ENCODE peak calls at places on chromosomes 4 and X, in seven cellular contexts. One of them, this sample, is unnamed.

GRCh38 chrX:318068-318738 is 393 bp downstream of the GTPBP6 start:
- DNase-seq in endothelial cell: peak
- DNase-seq in IMR-90: peak
- DNase-seq in fibroblast of mammary gland: peak
- DNase-seq in bronchial epithelial cell: peak
- DNase-seq in CD4-positive, alpha-beta T cell: peak
- DNase-seq in heart right ventricle: peak
- DNase-seq in this sample: peak

GRCh38 chr4:54384563-54384962 is 155.5 kb downstream of the PDGFRA start:
- DNase-seq in bronchial epithelial cell: peak
- DNase-seq in IMR-90: peak
- DNase-seq in CD4-positive, alpha-beta T cell: no peak
- DNase-seq in endothelial cell: peak
- DNase-seq in heart right ventricle: peak
- DNase-seq in fibroblast of mammary gland: peak
- DNase-seq in this sample: peak

GRCh38 chr4:8391972-8392371 is 48.6 kb downstream of the ACOX3 start:
- DNase-seq in fibroblast of mammary gland: peak
- DNase-seq in endothelial cell: no peak
- DNase-seq in CD4-positive, alpha-beta T cell: no peak
- DNase-seq in heart right ventricle: peak
- DNase-seq in bronchial epithelial cell: peak
- DNase-seq in IMR-90: peak
- DNase-seq in this sample: no peak

GRCh38 chrX:22025751-22026150 is 6.4 kb upstream of the PHEX start:
- DNase-seq in IMR-90: peak
- DNase-seq in fibroblast of mammary gland: no peak
- DNase-seq in bronchial epithelial cell: no peak
- DNase-seq in CD4-positive, alpha-beta T cell: no peak
- DNase-seq in heart right ventricle: no peak
- DNase-seq in endothelial cell: no peak
- DNase-seq in this sample: no peak

GRCh38 chrX:9832811-9833210 is 46.6 kb downstream of the SHROOM2 start:
- DNase-seq in IMR-90: no peak
- DNase-seq in endothelial cell: peak
- DNase-seq in fibroblast of mammary gland: no peak
- DNase-seq in CD4-positive, alpha-beta T cell: no peak
- DNase-seq in heart right ventricle: peak
- DNase-seq in bronchial epithelial cell: no peak
- DNase-seq in this sample: no peak

GRCh38 chr4:39451423-39452023 is 7.2 kb downstream of the RPL9 start:
- DNase-seq in heart right ventricle: no peak
- DNase-seq in endothelial cell: no peak
- DNase-seq in bronchial epithelial cell: no peak
- DNase-seq in CD4-positive, alpha-beta T cell: no peak
- DNase-seq in IMR-90: no peak
- DNase-seq in fibroblast of mammary gland: no peak
- DNase-seq in this sample: no peak

GRCh38 chrX:39816871-39817731 is 280.7 kb downstream of the BCOR start:
- DNase-seq in CD4-positive, alpha-beta T cell: no peak
- DNase-seq in bronchial epithelial cell: no peak
- DNase-seq in endothelial cell: no peak
- DNase-seq in IMR-90: peak
- DNase-seq in fibroblast of mammary gland: peak
- DNase-seq in heart right ventricle: no peak
- DNase-seq in this sample: no peak

GRCh38 chr4:110124721-110125120 is 73.7 kb downstream of the ELOVL6 start:
- DNase-seq in heart right ventricle: no peak
- DNase-seq in CD4-positive, alpha-beta T cell: no peak
- DNase-seq in endothelial cell: no peak
- DNase-seq in fibroblast of mammary gland: no peak
- DNase-seq in bronchial epithelial cell: no peak
- DNase-seq in IMR-90: no peak
- DNase-seq in this sample: no peak

GRCh38 chr4:184309241-184310170 is 91.8 kb upstream of the ENPP6 start:
- DNase-seq in IMR-90: no peak
- DNase-seq in CD4-positive, alpha-beta T cell: no peak
- DNase-seq in fibroblast of mammary gland: no peak
- DNase-seq in bronchial epithelial cell: no peak
- DNase-seq in endothelial cell: no peak
- DNase-seq in heart right ventricle: no peak
- DNase-seq in this sample: no peak

GRCh38 chr4:148998719-148999118 is 556.5 kb upstream of the NR3C2 start:
- DNase-seq in heart right ventricle: no peak
- DNase-seq in endothelial cell: peak
- DNase-seq in bronchial epithelial cell: peak
- DNase-seq in IMR-90: peak
- DNase-seq in fibroblast of mammary gland: peak
- DNase-seq in CD4-positive, alpha-beta T cell: no peak
- DNase-seq in this sample: peak

GRCh38 chrX:19682712-19683331 is 167.5 kb upstream of the MAP3K15 start:
- DNase-seq in fibroblast of mammary gland: peak
- DNase-seq in CD4-positive, alpha-beta T cell: peak
- DNase-seq in bronchial epithelial cell: peak
- DNase-seq in IMR-90: peak
- DNase-seq in heart right ventricle: peak
- DNase-seq in endothelial cell: peak
- DNase-seq in this sample: no peak

GRCh38 chr4:113653871-113654270 is 107.7 kb downstream of the CAMK2D start:
- DNase-seq in endothelial cell: no peak
- DNase-seq in bronchial epithelial cell: no peak
- DNase-seq in heart right ventricle: no peak
- DNase-seq in IMR-90: no peak
- DNase-seq in CD4-positive, alpha-beta T cell: no peak
- DNase-seq in fibroblast of mammary gland: no peak
- DNase-seq in this sample: no peak

GRCh38 chrX:15564981-15565579 is 35.7 kb downstream of the ACE2 start:
- DNase-seq in endothelial cell: peak
- DNase-seq in CD4-positive, alpha-beta T cell: no peak
- DNase-seq in fibroblast of mammary gland: peak
- DNase-seq in bronchial epithelial cell: peak
- DNase-seq in heart right ventricle: peak
- DNase-seq in IMR-90: peak
- DNase-seq in this sample: peak

GRCh38 chr4:85778809-85779124 is 303.8 kb downstream of the ARHGAP24 start:
- DNase-seq in CD4-positive, alpha-beta T cell: no peak
- DNase-seq in endothelial cell: no peak
- DNase-seq in heart right ventricle: no peak
- DNase-seq in bronchial epithelial cell: no peak
- DNase-seq in IMR-90: peak
- DNase-seq in fibroblast of mammary gland: peak
- DNase-seq in this sample: no peak

GRCh38 chr4:184356366-184356765 is 118.0 kb downstream of the IRF2 start:
- DNase-seq in endothelial cell: no peak
- DNase-seq in IMR-90: no peak
- DNase-seq in CD4-positive, alpha-beta T cell: no peak
- DNase-seq in fibroblast of mammary gland: no peak
- DNase-seq in heart right ventricle: no peak
- DNase-seq in bronchial epithelial cell: peak
- DNase-seq in this sample: no peak

GRCh38 chr4:20137176-20137575 is 114.5 kb upstream of the SLIT2 start:
- DNase-seq in bronchial epithelial cell: no peak
- DNase-seq in IMR-90: peak
- DNase-seq in endothelial cell: no peak
- DNase-seq in fibroblast of mammary gland: peak
- DNase-seq in heart right ventricle: no peak
- DNase-seq in CD4-positive, alpha-beta T cell: no peak
- DNase-seq in this sample: no peak

GRCh38 chrX:149003863-149004660 is 501.0 kb downstream of the IDS start:
- DNase-seq in endothelial cell: no peak
- DNase-seq in IMR-90: no peak
- DNase-seq in CD4-positive, alpha-beta T cell: no peak
- DNase-seq in fibroblast of mammary gland: no peak
- DNase-seq in heart right ventricle: no peak
- DNase-seq in bronchial epithelial cell: no peak
- DNase-seq in this sample: no peak

GRCh38 chr4:168795346-168795745 is 214.7 kb downstream of the CBR4 start:
- DNase-seq in fibroblast of mammary gland: no peak
- DNase-seq in endothelial cell: no peak
- DNase-seq in heart right ventricle: no peak
- DNase-seq in CD4-positive, alpha-beta T cell: no peak
- DNase-seq in bronchial epithelial cell: no peak
- DNase-seq in IMR-90: no peak
- DNase-seq in this sample: no peak

GRCh38 chr4:37389967-37390580 is 145.5 kb downstream of the NWD2 start:
- DNase-seq in IMR-90: peak
- DNase-seq in heart right ventricle: peak
- DNase-seq in endothelial cell: peak
- DNase-seq in fibroblast of mammary gland: peak
- DNase-seq in CD4-positive, alpha-beta T cell: no peak
- DNase-seq in bronchial epithelial cell: peak
- DNase-seq in this sample: peak

GRCh38 chr4:54318904-54319303 is 89.8 kb downstream of the PDGFRA start:
- DNase-seq in fibroblast of mammary gland: peak
- DNase-seq in heart right ventricle: no peak
- DNase-seq in endothelial cell: peak
- DNase-seq in IMR-90: peak
- DNase-seq in CD4-positive, alpha-beta T cell: no peak
- DNase-seq in bronchial epithelial cell: peak
- DNase-seq in this sample: peak

GRCh38 chr4:102988429-102989020 is 31.0 kb downstream of the SLC9B1 start:
- DNase-seq in endothelial cell: no peak
- DNase-seq in bronchial epithelial cell: no peak
- DNase-seq in IMR-90: no peak
- DNase-seq in heart right ventricle: no peak
- DNase-seq in fibroblast of mammary gland: no peak
- DNase-seq in CD4-positive, alpha-beta T cell: no peak
- DNase-seq in this sample: no peak

GRCh38 chr4:61752617-61753016 is 552.5 kb downstream of the ADGRL3 start:
- DNase-seq in IMR-90: no peak
- DNase-seq in bronchial epithelial cell: no peak
- DNase-seq in fibroblast of mammary gland: no peak
- DNase-seq in heart right ventricle: no peak
- DNase-seq in endothelial cell: no peak
- DNase-seq in CD4-positive, alpha-beta T cell: no peak
- DNase-seq in this sample: no peak

GRCh38 chrX:9515973-9516538 is 51.2 kb downstream of the TBL1X start:
- DNase-seq in fibroblast of mammary gland: no peak
- DNase-seq in endothelial cell: no peak
- DNase-seq in CD4-positive, alpha-beta T cell: no peak
- DNase-seq in heart right ventricle: no peak
- DNase-seq in IMR-90: no peak
- DNase-seq in bronchial epithelial cell: no peak
- DNase-seq in this sample: no peak

GRCh38 chrX:30343206-30343605 is 34.0 kb upstream of the NR0B1 start:
- DNase-seq in fibroblast of mammary gland: no peak
- DNase-seq in IMR-90: no peak
- DNase-seq in bronchial epithelial cell: no peak
- DNase-seq in heart right ventricle: no peak
- DNase-seq in endothelial cell: no peak
- DNase-seq in CD4-positive, alpha-beta T cell: no peak
- DNase-seq in this sample: peak

DNA sequence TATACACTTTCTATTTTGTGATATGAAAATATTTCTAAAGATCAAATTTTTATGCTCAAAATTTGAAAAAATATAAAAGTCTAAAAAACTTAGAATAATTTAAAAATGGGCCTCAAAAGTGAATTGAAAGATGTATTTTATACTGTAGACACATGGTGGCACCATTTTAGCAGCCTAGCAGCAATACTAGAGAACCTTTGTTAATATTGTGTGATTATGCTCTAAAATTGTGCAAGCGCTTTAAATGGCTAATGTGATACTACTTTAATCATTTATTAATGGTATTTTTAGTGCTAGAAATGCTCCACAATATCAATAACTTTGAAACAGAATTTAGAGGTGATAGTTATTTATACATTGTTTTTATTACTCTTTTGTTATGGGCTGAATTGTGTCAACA is 3.7 kb upstream of the GUF1 start:
- DNase-seq in CD4-positive, alpha-beta T cell: no peak
- DNase-seq in endothelial cell: no peak
- DNase-seq in fibroblast of mammary gland: no peak
- DNase-seq in IMR-90: no peak
- DNase-seq in bronchial epithelial cell: no peak
- DNase-seq in heart right ventricle: no peak
- DNase-seq in this sample: no peak
- TF ChIP-seq CTCF in CD4-positive, alpha-beta T cell: no peak
- TF ChIP-seq CTCF in endothelial cell: no peak
- TF ChIP-seq CTCF in fibroblast of mammary gland: peak
- TF ChIP-seq CTCF in IMR-90: peak
- TF ChIP-seq CTCF in bronchial epithelial cell: no peak
- TF ChIP-seq CTCF in heart right ventricle: no peak
- TF ChIP-seq CTCF in this sample: no peak

DNA sequence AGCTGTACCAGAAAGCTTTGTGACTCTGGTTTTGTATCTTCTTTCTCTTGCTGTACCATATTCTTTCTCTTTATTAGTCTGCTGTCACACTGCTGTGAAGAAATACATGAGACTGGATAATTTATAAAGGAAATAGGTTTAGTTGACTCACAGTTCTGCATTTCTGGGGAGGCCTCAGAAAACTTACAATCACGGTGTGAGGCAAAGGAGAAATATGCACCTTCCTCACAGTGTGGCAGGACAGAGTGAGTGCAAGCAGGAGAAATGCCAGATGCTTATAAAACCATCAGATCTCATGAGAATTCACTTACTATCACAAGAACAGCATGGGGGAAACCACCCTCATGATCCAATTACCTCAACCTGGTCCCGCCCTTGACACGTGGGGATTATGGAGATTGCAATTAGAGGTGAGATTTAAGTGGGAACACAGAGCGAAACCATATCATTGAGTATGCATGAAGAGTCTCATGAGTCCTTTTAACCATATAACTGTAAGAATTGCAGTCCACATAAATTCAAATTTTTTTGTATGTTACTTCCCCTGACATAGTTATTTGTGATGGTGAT is 67.4 kb upstream of the INPP4B start:
- DNase-seq in heart right ventricle: no peak
- DNase-seq in endothelial cell: no peak
- DNase-seq in CD4-positive, alpha-beta T cell: no peak
- DNase-seq in bronchial epithelial cell: no peak
- DNase-seq in IMR-90: peak
- DNase-seq in fibroblast of mammary gland: peak
- DNase-seq in this sample: no peak
- TF ChIP-seq CTCF in heart right ventricle: no peak
- TF ChIP-seq CTCF in endothelial cell: no peak
- TF ChIP-seq CTCF in CD4-positive, alpha-beta T cell: no peak
- TF ChIP-seq CTCF in bronchial epithelial cell: no peak
- TF ChIP-seq CTCF in IMR-90: no peak
- TF ChIP-seq CTCF in fibroblast of mammary gland: no peak
- TF ChIP-seq CTCF in this sample: no peak

DNA sequence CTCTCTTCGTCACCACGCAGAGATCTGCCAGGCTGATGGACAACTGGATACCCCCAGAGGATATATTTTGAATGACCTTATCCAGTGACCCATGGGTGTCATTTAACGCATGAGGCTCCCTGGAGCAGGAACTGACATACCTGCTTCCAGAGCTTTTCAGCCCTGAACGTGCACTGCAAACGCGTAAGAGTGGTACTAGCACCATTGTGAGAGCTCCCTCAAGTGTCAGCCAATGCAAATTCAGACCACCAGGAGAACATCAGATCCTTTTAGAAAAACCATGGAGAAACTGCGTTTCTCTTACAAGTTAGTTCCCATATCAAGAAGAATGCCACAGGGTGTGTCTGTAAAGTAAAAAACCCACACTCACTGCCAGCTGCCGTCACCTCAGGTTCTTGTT is 7.3 kb downstream of the TREX2 start:
- DNase-seq in bronchial epithelial cell: peak
- DNase-seq in endothelial cell: no peak
- DNase-seq in fibroblast of mammary gland: peak
- DNase-seq in CD4-positive, alpha-beta T cell: no peak
- DNase-seq in heart right ventricle: no peak
- DNase-seq in IMR-90: peak
- DNase-seq in this sample: no peak
- TF ChIP-seq CTCF in bronchial epithelial cell: peak
- TF ChIP-seq CTCF in endothelial cell: no peak
- TF ChIP-seq CTCF in fibroblast of mammary gland: peak
- TF ChIP-seq CTCF in CD4-positive, alpha-beta T cell: no peak
- TF ChIP-seq CTCF in heart right ventricle: peak
- TF ChIP-seq CTCF in IMR-90: no peak
- TF ChIP-seq CTCF in this sample: no peak

GRCh38 chrX:7852166-7852565 is 9.2 kb downstream of the VCX start:
- DNase-seq in fibroblast of mammary gland: no peak
- DNase-seq in heart right ventricle: no peak
- DNase-seq in IMR-90: no peak
- DNase-seq in endothelial cell: no peak
- DNase-seq in bronchial epithelial cell: no peak
- DNase-seq in CD4-positive, alpha-beta T cell: no peak
- DNase-seq in this sample: no peak
- TF ChIP-seq CTCF in fibroblast of mammary gland: no peak
- TF ChIP-seq CTCF in heart right ventricle: no peak
- TF ChIP-seq CTCF in IMR-90: no peak
- TF ChIP-seq CTCF in endothelial cell: no peak
- TF ChIP-seq CTCF in bronchial epithelial cell: no peak
- TF ChIP-seq CTCF in CD4-positive, alpha-beta T cell: no peak
- TF ChIP-seq CTCF in this sample: no peak